ENCODE peak calls at places on chromosomes 7 and 10, in four cellular contexts. D is NCI-H460; R is CD8-positive, alpha-beta T cell; U is nephron progenitor cell. F is an unnamed sample.

GRCh38 chr10:127973810-127974311 is 67.0 kb downstream of the PTPRE start:
- DNase-seq in D (no peak), R (no peak), U (peak), F (no peak)

GRCh38 chr7:23622469-23622868 is 25.3 kb downstream of the CCDC126 start:
- DNase-seq in D (no peak), R (no peak), U (no peak), F (no peak)

GRCh38 chr7:128242661-128243060 is 1.6 kb downstream of the LEP start:
- DNase-seq in D (no peak), R (no peak), U (no peak), F (no peak)

GRCh38 chr10:51876528-51876927 is 177.1 kb upstream of the CSTF2T start:
- DNase-seq in D (no peak), R (no peak), U (no peak), F (no peak)

GRCh38 chr10:43255644-43256431 is 11.0 kb downstream of the RASGEF1A start:
- DNase-seq in D (peak), R (peak), U (peak), F (peak)

GRCh38 chr10:130547368-130547767 is 411.2 kb downstream of the GLRX3 start:
- DNase-seq in D (no peak), R (no peak), U (no peak), F (no peak)

GRCh38 chr10:26173837-26174236 is 42.7 kb upstream of the GAD2 start:
- DNase-seq in D (no peak), R (no peak), U (no peak), F (no peak)

GRCh38 chr7:41788556-41788955 is 85.7 kb upstream of the INHBA start:
- DNase-seq in D (no peak), R (no peak), U (no peak), F (no peak)

GRCh38 chr7:22728416-22729029 is 1.5 kb downstream of the IL6 start:
- DNase-seq in D (no peak), R (no peak), U (no peak), F (no peak)

GRCh38 chr7:27972272-27972671 is 208.3 kb downstream of the JAZF1 start:
- DNase-seq in D (no peak), R (no peak), U (no peak), F (no peak)

GRCh38 chr10:35399414-35400009 is 63.2 kb downstream of the CCNY start:
- DNase-seq in D (no peak), R (no peak), U (no peak), F (no peak)

GRCh38 chr7:70156052-70156451 is 557.8 kb downstream of the AUTS2 start:
- DNase-seq in D (no peak), R (no peak), U (no peak), F (no peak)

GRCh38 chr7:150400779-150401423 is 21.8 kb downstream of the ZNF775 start:
- DNase-seq in D (no peak), R (no peak), U (no peak), F (peak)